ENCODE peak calls at places on chromosome X, in nine cellular contexts. One of them, this sample, is unnamed.

GRCh38 chrX:109952985-109953905 is 49.7 kb upstream of the TMEM164 start:
- DNase-seq in H9: no peak
- DNase-seq in activated T-helper 1 cell treated with anti-CD3 and anti-CD28 coated beads, Interleukin-12 subunit alpha, Interleukin-12 subunit beta, Interleukin-2, Interleukin-4 antibody, amounts not matched to agents 30 ng/mL and 10 ng/mL and 1 ng/mL, durations not matched to agents 14 hours and 24 hours and 36 hours: no peak
- DNase-seq in dorsolateral prefrontal cortex: no peak
- DNase-seq in frontal cortex: no peak
- DNase-seq in NCI-H2029 treated with DMSO at 0.1 percent for 48 hours: no peak
- DNase-seq in EL: no peak
- DNase-seq in stimulated activated CD8-positive, alpha-beta memory T cell treated with anti-CD3 and anti-CD28 coated beads, Interleukin-15, amount 100 ng/mL, for 48 hours: no peak
- DNase-seq in H54: no peak
- DNase-seq in this sample: no peak

GRCh38 chrX:130851569-130851968 is 51.4 kb downstream of the ENOX2 start:
- DNase-seq in H9: no peak
- DNase-seq in activated T-helper 1 cell treated with anti-CD3 and anti-CD28 coated beads, Interleukin-12 subunit alpha, Interleukin-12 subunit beta, Interleukin-2, Interleukin-4 antibody, amounts not matched to agents 30 ng/mL and 10 ng/mL and 1 ng/mL, durations not matched to agents 14 hours and 24 hours and 36 hours: no peak
- DNase-seq in dorsolateral prefrontal cortex: no peak
- DNase-seq in frontal cortex: no peak
- DNase-seq in NCI-H2029 treated with DMSO at 0.1 percent for 48 hours: no peak
- DNase-seq in EL: no peak
- DNase-seq in stimulated activated CD8-positive, alpha-beta memory T cell treated with anti-CD3 and anti-CD28 coated beads, Interleukin-15, amount 100 ng/mL, for 48 hours: no peak
- DNase-seq in H54: no peak
- DNase-seq in this sample: no peak

GRCh38 chrX:119552508-119552907 is 12.7 kb downstream of the STEEP1 start:
- DNase-seq in H9: no peak
- DNase-seq in activated T-helper 1 cell treated with anti-CD3 and anti-CD28 coated beads, Interleukin-12 subunit alpha, Interleukin-12 subunit beta, Interleukin-2, Interleukin-4 antibody, amounts not matched to agents 30 ng/mL and 10 ng/mL and 1 ng/mL, durations not matched to agents 14 hours and 24 hours and 36 hours: no peak
- DNase-seq in dorsolateral prefrontal cortex: no peak
- DNase-seq in frontal cortex: no peak
- DNase-seq in NCI-H2029 treated with DMSO at 0.1 percent for 48 hours: no peak
- DNase-seq in EL: peak
- DNase-seq in stimulated activated CD8-positive, alpha-beta memory T cell treated with anti-CD3 and anti-CD28 coated beads, Interleukin-15, amount 100 ng/mL, for 48 hours: no peak
- DNase-seq in H54: no peak
- DNase-seq in this sample: no peak

GRCh38 chrX:116436358-116436816 is at the start of gene SLC6A14:
- DNase-seq in H9: peak
- DNase-seq in activated T-helper 1 cell treated with anti-CD3 and anti-CD28 coated beads, Interleukin-12 subunit alpha, Interleukin-12 subunit beta, Interleukin-2, Interleukin-4 antibody, amounts not matched to agents 30 ng/mL and 10 ng/mL and 1 ng/mL, durations not matched to agents 14 hours and 24 hours and 36 hours: no peak
- DNase-seq in dorsolateral prefrontal cortex: no peak
- DNase-seq in frontal cortex: no peak
- DNase-seq in NCI-H2029 treated with DMSO at 0.1 percent for 48 hours: no peak
- DNase-seq in EL: no peak
- DNase-seq in stimulated activated CD8-positive, alpha-beta memory T cell treated with anti-CD3 and anti-CD28 coated beads, Interleukin-15, amount 100 ng/mL, for 48 hours: no peak
- DNase-seq in H54: no peak
- DNase-seq in this sample: no peak

GRCh38 chrX:139332441-139332840 is 198.1 kb upstream of the F9 start:
- DNase-seq in H9: no peak
- DNase-seq in activated T-helper 1 cell treated with anti-CD3 and anti-CD28 coated beads, Interleukin-12 subunit alpha, Interleukin-12 subunit beta, Interleukin-2, Interleukin-4 antibody, amounts not matched to agents 30 ng/mL and 10 ng/mL and 1 ng/mL, durations not matched to agents 14 hours and 24 hours and 36 hours: no peak
- DNase-seq in dorsolateral prefrontal cortex: no peak
- DNase-seq in frontal cortex: no peak
- DNase-seq in NCI-H2029 treated with DMSO at 0.1 percent for 48 hours: no peak
- DNase-seq in EL: no peak
- DNase-seq in stimulated activated CD8-positive, alpha-beta memory T cell treated with anti-CD3 and anti-CD28 coated beads, Interleukin-15, amount 100 ng/mL, for 48 hours: no peak
- DNase-seq in H54: no peak
- DNase-seq in this sample: no peak

GRCh38 chrX:72620550-72621145 is 48.0 kb upstream of the HDAC8 start:
- DNase-seq in H9: no peak
- DNase-seq in activated T-helper 1 cell treated with anti-CD3 and anti-CD28 coated beads, Interleukin-12 subunit alpha, Interleukin-12 subunit beta, Interleukin-2, Interleukin-4 antibody, amounts not matched to agents 30 ng/mL and 10 ng/mL and 1 ng/mL, durations not matched to agents 14 hours and 24 hours and 36 hours: peak
- DNase-seq in dorsolateral prefrontal cortex: no peak
- DNase-seq in frontal cortex: no peak
- DNase-seq in NCI-H2029 treated with DMSO at 0.1 percent for 48 hours: no peak
- DNase-seq in EL: peak
- DNase-seq in stimulated activated CD8-positive, alpha-beta memory T cell treated with anti-CD3 and anti-CD28 coated beads, Interleukin-15, amount 100 ng/mL, for 48 hours: peak
- DNase-seq in H54: peak
- DNase-seq in this sample: peak

GRCh38 chrX:103440621-103441020 is 64.3 kb downstream of the BEX3 start:
- DNase-seq in H9: no peak
- DNase-seq in activated T-helper 1 cell treated with anti-CD3 and anti-CD28 coated beads, Interleukin-12 subunit alpha, Interleukin-12 subunit beta, Interleukin-2, Interleukin-4 antibody, amounts not matched to agents 30 ng/mL and 10 ng/mL and 1 ng/mL, durations not matched to agents 14 hours and 24 hours and 36 hours: no peak
- DNase-seq in dorsolateral prefrontal cortex: no peak
- DNase-seq in frontal cortex: no peak
- DNase-seq in NCI-H2029 treated with DMSO at 0.1 percent for 48 hours: no peak
- DNase-seq in EL: no peak
- DNase-seq in stimulated activated CD8-positive, alpha-beta memory T cell treated with anti-CD3 and anti-CD28 coated beads, Interleukin-15, amount 100 ng/mL, for 48 hours: no peak
- DNase-seq in H54: no peak
- DNase-seq in this sample: no peak

GRCh38 chrX:111876646-111877045 is 665 bp downstream of the TRPC5OS start:
- DNase-seq in H9: no peak
- DNase-seq in activated T-helper 1 cell treated with anti-CD3 and anti-CD28 coated beads, Interleukin-12 subunit alpha, Interleukin-12 subunit beta, Interleukin-2, Interleukin-4 antibody, amounts not matched to agents 30 ng/mL and 10 ng/mL and 1 ng/mL, durations not matched to agents 14 hours and 24 hours and 36 hours: no peak
- DNase-seq in dorsolateral prefrontal cortex: no peak
- DNase-seq in frontal cortex: no peak
- DNase-seq in NCI-H2029 treated with DMSO at 0.1 percent for 48 hours: no peak
- DNase-seq in EL: no peak
- DNase-seq in stimulated activated CD8-positive, alpha-beta memory T cell treated with anti-CD3 and anti-CD28 coated beads, Interleukin-15, amount 100 ng/mL, for 48 hours: no peak
- DNase-seq in H54: no peak
- DNase-seq in this sample: no peak

GRCh38 chrX:145729635-145730034 is 88.0 kb upstream of the SLITRK2 start:
- DNase-seq in H9: no peak
- DNase-seq in activated T-helper 1 cell treated with anti-CD3 and anti-CD28 coated beads, Interleukin-12 subunit alpha, Interleukin-12 subunit beta, Interleukin-2, Interleukin-4 antibody, amounts not matched to agents 30 ng/mL and 10 ng/mL and 1 ng/mL, durations not matched to agents 14 hours and 24 hours and 36 hours: no peak
- DNase-seq in dorsolateral prefrontal cortex: peak
- DNase-seq in frontal cortex: peak
- DNase-seq in NCI-H2029 treated with DMSO at 0.1 percent for 48 hours: no peak
- DNase-seq in EL: no peak
- DNase-seq in stimulated activated CD8-positive, alpha-beta memory T cell treated with anti-CD3 and anti-CD28 coated beads, Interleukin-15, amount 100 ng/mL, for 48 hours: no peak
- DNase-seq in H54: no peak
- DNase-seq in this sample: no peak

GRCh38 chrX:33725556-33726232 is 406.4 kb downstream of the FAM47A start:
- DNase-seq in H9: peak
- DNase-seq in activated T-helper 1 cell treated with anti-CD3 and anti-CD28 coated beads, Interleukin-12 subunit alpha, Interleukin-12 subunit beta, Interleukin-2, Interleukin-4 antibody, amounts not matched to agents 30 ng/mL and 10 ng/mL and 1 ng/mL, durations not matched to agents 14 hours and 24 hours and 36 hours: no peak
- DNase-seq in dorsolateral prefrontal cortex: no peak
- DNase-seq in frontal cortex: no peak
- DNase-seq in NCI-H2029 treated with DMSO at 0.1 percent for 48 hours: no peak
- DNase-seq in EL: no peak
- DNase-seq in stimulated activated CD8-positive, alpha-beta memory T cell treated with anti-CD3 and anti-CD28 coated beads, Interleukin-15, amount 100 ng/mL, for 48 hours: no peak
- DNase-seq in H54: no peak
- DNase-seq in this sample: no peak

GRCh38 chrX:24145340-24146186 is 4.0 kb upstream of the ZFX start:
- DNase-seq in H9: no peak
- DNase-seq in activated T-helper 1 cell treated with anti-CD3 and anti-CD28 coated beads, Interleukin-12 subunit alpha, Interleukin-12 subunit beta, Interleukin-2, Interleukin-4 antibody, amounts not matched to agents 30 ng/mL and 10 ng/mL and 1 ng/mL, durations not matched to agents 14 hours and 24 hours and 36 hours: no peak
- DNase-seq in dorsolateral prefrontal cortex: no peak
- DNase-seq in frontal cortex: no peak
- DNase-seq in NCI-H2029 treated with DMSO at 0.1 percent for 48 hours: no peak
- DNase-seq in EL: peak
- DNase-seq in stimulated activated CD8-positive, alpha-beta memory T cell treated with anti-CD3 and anti-CD28 coated beads, Interleukin-15, amount 100 ng/mL, for 48 hours: no peak
- DNase-seq in H54: no peak
- DNase-seq in this sample: no peak

GRCh38 chrX:9414416-9414815 is 50.4 kb upstream of the TBL1X start:
- DNase-seq in H9: no peak
- DNase-seq in activated T-helper 1 cell treated with anti-CD3 and anti-CD28 coated beads, Interleukin-12 subunit alpha, Interleukin-12 subunit beta, Interleukin-2, Interleukin-4 antibody, amounts not matched to agents 30 ng/mL and 10 ng/mL and 1 ng/mL, durations not matched to agents 14 hours and 24 hours and 36 hours: no peak
- DNase-seq in dorsolateral prefrontal cortex: no peak
- DNase-seq in frontal cortex: no peak
- DNase-seq in NCI-H2029 treated with DMSO at 0.1 percent for 48 hours: no peak
- DNase-seq in EL: no peak
- DNase-seq in stimulated activated CD8-positive, alpha-beta memory T cell treated with anti-CD3 and anti-CD28 coated beads, Interleukin-15, amount 100 ng/mL, for 48 hours: no peak
- DNase-seq in H54: no peak
- DNase-seq in this sample: no peak

GRCh38 chrX:108036298-108036973 is 8.4 kb upstream of the VSIG1 start:
- DNase-seq in H9: no peak
- DNase-seq in activated T-helper 1 cell treated with anti-CD3 and anti-CD28 coated beads, Interleukin-12 subunit alpha, Interleukin-12 subunit beta, Interleukin-2, Interleukin-4 antibody, amounts not matched to agents 30 ng/mL and 10 ng/mL and 1 ng/mL, durations not matched to agents 14 hours and 24 hours and 36 hours: no peak
- DNase-seq in dorsolateral prefrontal cortex: no peak
- DNase-seq in frontal cortex: no peak
- DNase-seq in NCI-H2029 treated with DMSO at 0.1 percent for 48 hours: peak
- DNase-seq in EL: peak
- DNase-seq in stimulated activated CD8-positive, alpha-beta memory T cell treated with anti-CD3 and anti-CD28 coated beads, Interleukin-15, amount 100 ng/mL, for 48 hours: no peak
- DNase-seq in H54: peak
- DNase-seq in this sample: no peak

GRCh38 chrX:123736333-123736921 is 3.6 kb upstream of the THOC2 start:
- DNase-seq in H9: no peak
- DNase-seq in activated T-helper 1 cell treated with anti-CD3 and anti-CD28 coated beads, Interleukin-12 subunit alpha, Interleukin-12 subunit beta, Interleukin-2, Interleukin-4 antibody, amounts not matched to agents 30 ng/mL and 10 ng/mL and 1 ng/mL, durations not matched to agents 14 hours and 24 hours and 36 hours: no peak
- DNase-seq in dorsolateral prefrontal cortex: no peak
- DNase-seq in frontal cortex: no peak
- DNase-seq in NCI-H2029 treated with DMSO at 0.1 percent for 48 hours: no peak
- DNase-seq in EL: peak
- DNase-seq in stimulated activated CD8-positive, alpha-beta memory T cell treated with anti-CD3 and anti-CD28 coated beads, Interleukin-15, amount 100 ng/mL, for 48 hours: no peak
- DNase-seq in H54: no peak
- DNase-seq in this sample: no peak

GRCh38 chrX:103941201-103941975 is 21.0 kb upstream of the TMSB15B start:
- DNase-seq in H9: no peak
- DNase-seq in activated T-helper 1 cell treated with anti-CD3 and anti-CD28 coated beads, Interleukin-12 subunit alpha, Interleukin-12 subunit beta, Interleukin-2, Interleukin-4 antibody, amounts not matched to agents 30 ng/mL and 10 ng/mL and 1 ng/mL, durations not matched to agents 14 hours and 24 hours and 36 hours: no peak
- DNase-seq in dorsolateral prefrontal cortex: no peak
- DNase-seq in frontal cortex: no peak
- DNase-seq in NCI-H2029 treated with DMSO at 0.1 percent for 48 hours: no peak
- DNase-seq in EL: peak
- DNase-seq in stimulated activated CD8-positive, alpha-beta memory T cell treated with anti-CD3 and anti-CD28 coated beads, Interleukin-15, amount 100 ng/mL, for 48 hours: no peak
- DNase-seq in H54: no peak
- DNase-seq in this sample: no peak

GRCh38 chrX:154373340-154374306 is 811 bp downstream of the FLNA start:
- DNase-seq in H9: peak
- DNase-seq in activated T-helper 1 cell treated with anti-CD3 and anti-CD28 coated beads, Interleukin-12 subunit alpha, Interleukin-12 subunit beta, Interleukin-2, Interleukin-4 antibody, amounts not matched to agents 30 ng/mL and 10 ng/mL and 1 ng/mL, durations not matched to agents 14 hours and 24 hours and 36 hours: no peak
- DNase-seq in dorsolateral prefrontal cortex: no peak
- DNase-seq in frontal cortex: peak
- DNase-seq in NCI-H2029 treated with DMSO at 0.1 percent for 48 hours: peak
- DNase-seq in EL: peak
- DNase-seq in stimulated activated CD8-positive, alpha-beta memory T cell treated with anti-CD3 and anti-CD28 coated beads, Interleukin-15, amount 100 ng/mL, for 48 hours: no peak
- DNase-seq in H54: peak
- DNase-seq in this sample: peak

GRCh38 chrX:53481093-53481492 is 46.9 kb upstream of the HSD17B10 start:
- DNase-seq in H9: peak
- DNase-seq in activated T-helper 1 cell treated with anti-CD3 and anti-CD28 coated beads, Interleukin-12 subunit alpha, Interleukin-12 subunit beta, Interleukin-2, Interleukin-4 antibody, amounts not matched to agents 30 ng/mL and 10 ng/mL and 1 ng/mL, durations not matched to agents 14 hours and 24 hours and 36 hours: no peak
- DNase-seq in dorsolateral prefrontal cortex: no peak
- DNase-seq in frontal cortex: no peak
- DNase-seq in NCI-H2029 treated with DMSO at 0.1 percent for 48 hours: no peak
- DNase-seq in EL: peak
- DNase-seq in stimulated activated CD8-positive, alpha-beta memory T cell treated with anti-CD3 and anti-CD28 coated beads, Interleukin-15, amount 100 ng/mL, for 48 hours: no peak
- DNase-seq in H54: no peak
- DNase-seq in this sample: no peak

GRCh38 chrX:136047001-136047642 is 61.9 kb downstream of the SLC9A6 start:
- DNase-seq in H9: no peak
- DNase-seq in activated T-helper 1 cell treated with anti-CD3 and anti-CD28 coated beads, Interleukin-12 subunit alpha, Interleukin-12 subunit beta, Interleukin-2, Interleukin-4 antibody, amounts not matched to agents 30 ng/mL and 10 ng/mL and 1 ng/mL, durations not matched to agents 14 hours and 24 hours and 36 hours: no peak
- DNase-seq in dorsolateral prefrontal cortex: no peak
- DNase-seq in frontal cortex: no peak
- DNase-seq in NCI-H2029 treated with DMSO at 0.1 percent for 48 hours: no peak
- DNase-seq in EL: peak
- DNase-seq in stimulated activated CD8-positive, alpha-beta memory T cell treated with anti-CD3 and anti-CD28 coated beads, Interleukin-15, amount 100 ng/mL, for 48 hours: no peak
- DNase-seq in H54: no peak
- DNase-seq in this sample: no peak

GRCh38 chrX:8405631-8406030 is 59.0 kb upstream of the VCX3B start:
- DNase-seq in H9: no peak
- DNase-seq in activated T-helper 1 cell treated with anti-CD3 and anti-CD28 coated beads, Interleukin-12 subunit alpha, Interleukin-12 subunit beta, Interleukin-2, Interleukin-4 antibody, amounts not matched to agents 30 ng/mL and 10 ng/mL and 1 ng/mL, durations not matched to agents 14 hours and 24 hours and 36 hours: no peak
- DNase-seq in dorsolateral prefrontal cortex: no peak
- DNase-seq in frontal cortex: no peak
- DNase-seq in NCI-H2029 treated with DMSO at 0.1 percent for 48 hours: no peak
- DNase-seq in EL: no peak
- DNase-seq in stimulated activated CD8-positive, alpha-beta memory T cell treated with anti-CD3 and anti-CD28 coated beads, Interleukin-15, amount 100 ng/mL, for 48 hours: no peak
- DNase-seq in H54: no peak
- DNase-seq in this sample: no peak

GRCh38 chrX:28854637-28855036 is 267.4 kb downstream of the IL1RAPL1 start:
- DNase-seq in H9: no peak
- DNase-seq in activated T-helper 1 cell treated with anti-CD3 and anti-CD28 coated beads, Interleukin-12 subunit alpha, Interleukin-12 subunit beta, Interleukin-2, Interleukin-4 antibody, amounts not matched to agents 30 ng/mL and 10 ng/mL and 1 ng/mL, durations not matched to agents 14 hours and 24 hours and 36 hours: no peak
- DNase-seq in dorsolateral prefrontal cortex: no peak
- DNase-seq in frontal cortex: no peak
- DNase-seq in NCI-H2029 treated with DMSO at 0.1 percent for 48 hours: no peak
- DNase-seq in EL: no peak
- DNase-seq in stimulated activated CD8-positive, alpha-beta memory T cell treated with anti-CD3 and anti-CD28 coated beads, Interleukin-15, amount 100 ng/mL, for 48 hours: no peak
- DNase-seq in H54: no peak
- DNase-seq in this sample: no peak

GRCh38 chrX:16586371-16587112 is 63.4 kb upstream of the S100G start:
- DNase-seq in H9: peak
- DNase-seq in activated T-helper 1 cell treated with anti-CD3 and anti-CD28 coated beads, Interleukin-12 subunit alpha, Interleukin-12 subunit beta, Interleukin-2, Interleukin-4 antibody, amounts not matched to agents 30 ng/mL and 10 ng/mL and 1 ng/mL, durations not matched to agents 14 hours and 24 hours and 36 hours: no peak
- DNase-seq in dorsolateral prefrontal cortex: no peak
- DNase-seq in frontal cortex: no peak
- DNase-seq in NCI-H2029 treated with DMSO at 0.1 percent for 48 hours: no peak
- DNase-seq in EL: no peak
- DNase-seq in stimulated activated CD8-positive, alpha-beta memory T cell treated with anti-CD3 and anti-CD28 coated beads, Interleukin-15, amount 100 ng/mL, for 48 hours: no peak
- DNase-seq in H54: no peak
- DNase-seq in this sample: no peak

GRCh38 chrX:68504237-68504636 is 5.4 kb downstream of the YIPF6 start:
- DNase-seq in H9: no peak
- DNase-seq in activated T-helper 1 cell treated with anti-CD3 and anti-CD28 coated beads, Interleukin-12 subunit alpha, Interleukin-12 subunit beta, Interleukin-2, Interleukin-4 antibody, amounts not matched to agents 30 ng/mL and 10 ng/mL and 1 ng/mL, durations not matched to agents 14 hours and 24 hours and 36 hours: peak
- DNase-seq in dorsolateral prefrontal cortex: no peak
- DNase-seq in frontal cortex: no peak
- DNase-seq in NCI-H2029 treated with DMSO at 0.1 percent for 48 hours: no peak
- DNase-seq in EL: peak
- DNase-seq in stimulated activated CD8-positive, alpha-beta memory T cell treated with anti-CD3 and anti-CD28 coated beads, Interleukin-15, amount 100 ng/mL, for 48 hours: peak
- DNase-seq in H54: peak
- DNase-seq in this sample: no peak

This sample was measured in adrenal gland.